ENCODE peak calls at places on chromosome 10, in eight cellular contexts. E, C, T, K, N, G, H and F are unnamed samples.

GRCh38 chr10:88041243-88042161 is 178.1 kb downstream of the PTEN start:
- DNase-seq in H (no peak), T (no peak), C (peak), K (no peak), E (no peak), N (no peak), G (peak), F (peak)

GRCh38 chr10:110304394-110304779 is 333 bp downstream of the SMNDC1 start:
- DNase-seq in C (no peak), N (no peak), T (no peak), K (no peak), G (no peak), H (peak), E (peak), F (peak)

GRCh38 chr10:70913546-70914240 is 25.3 kb upstream of the PCBD1 start:
- DNase-seq in N (no peak), E (no peak), H (no peak), G (no peak), K (no peak), T (no peak), C (no peak), F (no peak)

GRCh38 chr10:93580824-93581223 is 14.4 kb downstream of the FFAR4 start:
- DNase-seq in N (no peak), E (peak), H (no peak), K (no peak), T (peak), G (no peak), C (peak), F (no peak)

GRCh38 chr10:78764436-78764835 is 304.3 kb upstream of the ZMIZ1 start:
- DNase-seq in N (no peak), C (no peak), K (no peak), E (no peak), H (no peak), T (no peak), G (no peak), F (no peak)

GRCh38 chr10:98467506-98468318 is 21.0 kb upstream of the HPS1 start:
- DNase-seq in N (peak), E (peak), T (peak), G (peak), H (peak), C (peak), K (peak), F (peak)

GRCh38 chr10:129950651-129951050 is 13.4 kb downstream of the EBF3 start:
- DNase-seq in T (no peak), H (no peak), K (no peak), E (no peak), C (peak), N (no peak), G (peak), F (peak)

GRCh38 chr10:50577681-50578350 is 45.9 kb downstream of the SGMS1 start:
- DNase-seq in T (no peak), G (peak), E (peak), N (no peak), C (peak), K (no peak), H (no peak), F (peak)

GRCh38 chr10:5146920-5147254 is 38.1 kb downstream of the AKR1C8 start:
- DNase-seq in H (no peak), E (no peak), G (no peak), K (no peak), C (no peak), T (no peak), N (no peak), F (no peak)

GRCh38 chr10:118763202-118763988 is 8.6 kb upstream of the CACUL1 start:
- DNase-seq in C (no peak), N (peak), K (no peak), T (no peak), E (no peak), G (no peak), H (no peak), F (no peak)

GRCh38 chr10:127278001-127278400 is 81.6 kb upstream of the INSYN2A start:
- DNase-seq in T (no peak), E (no peak), N (no peak), H (no peak), G (peak), K (no peak), C (peak), F (peak)

GRCh38 chr10:62127975-62128374 is 140.7 kb downstream of the RTKN2 start:
- DNase-seq in G (no peak), C (no peak), K (no peak), N (no peak), E (no peak), T (no peak), H (no peak), F (no peak)

GRCh38 chr10:123026266-123026665 is 17.5 kb downstream of the ACADSB start:
- DNase-seq in E (no peak), N (no peak), H (no peak), G (no peak), K (no peak), C (no peak), T (no peak), F (no peak)

GRCh38 chr10:34954142-34954541 is 136.0 kb downstream of the CUL2 start:
- DNase-seq in E (no peak), G (no peak), K (peak), H (no peak), C (no peak), N (no peak), T (no peak), F (no peak)

GRCh38 chr10:106925187-106925586 is 239.3 kb downstream of the SORCS1 start:
- DNase-seq in T (peak), N (no peak), G (no peak), K (no peak), E (no peak), C (no peak), H (no peak), F (no peak)

GRCh38 chr10:47233631-47234030 is 66.4 kb upstream of the GDF10 start:
- DNase-seq in N (peak), T (no peak), H (no peak), C (no peak), E (no peak), G (no peak), K (no peak), F (no peak)

GRCh38 chr10:7408494-7409044 is 2.3 kb downstream of the SFMBT2 start:
- DNase-seq in E (peak), T (peak), K (peak), H (peak), C (peak), G (no peak), N (no peak), F (no peak)

GRCh38 chr10:77626266-77626935 is 11.2 kb downstream of the KCNMA1 start:
- DNase-seq in C (no peak), H (no peak), K (no peak), G (no peak), T (no peak), E (peak), N (no peak), F (peak)

GRCh38 chr10:99685232-99686041 is 26.1 kb downstream of the ENTPD7 start:
- DNase-seq in N (no peak), C (no peak), H (no peak), T (no peak), K (peak), E (no peak), G (no peak), F (peak)

GRCh38 chr10:49446031-49446430 is 50.1 kb upstream of the DRGX start:
- DNase-seq in G (peak), T (no peak), K (peak), E (peak), H (no peak), C (peak), N (no peak), F (peak)

GRCh38 chr10:75911426-75911825 is 480.0 kb downstream of the LRMDA start:
- DNase-seq in T (no peak), E (no peak), N (no peak), G (no peak), K (peak), H (no peak), C (no peak), F (no peak)

GRCh38 chr10:97140284-97140846 is 45.4 kb downstream of the SLIT1 start:
- DNase-seq in K (no peak), N (no peak), C (no peak), G (no peak), T (peak), E (no peak), H (no peak), F (no peak)

GRCh38 chr10:132862485-132863420 is 76.8 kb upstream of the NKX6-2 start:
- DNase-seq in N (no peak), C (no peak), H (no peak), E (no peak), G (no peak), T (no peak), K (no peak), F (no peak)

GRCh38 chr10:78871796-78872195 is 197.0 kb upstream of the ZMIZ1 start:
- DNase-seq in E (no peak), H (no peak), C (no peak), G (no peak), N (peak), T (no peak), K (no peak), F (no peak)

GRCh38 chr10:17950726-17951125 is 992 bp upstream of the SLC39A12 start:
- DNase-seq in K (no peak), H (no peak), T (no peak), N (no peak), G (no peak), E (no peak), C (no peak), F (no peak)

GRCh38 chr10:20712766-20713165 is 184.3 kb downstream of the NEBL start:
- DNase-seq in C (no peak), E (no peak), G (no peak), H (no peak), T (peak), N (no peak), K (no peak), F (no peak)

GRCh38 chr10:75353183-75353582 is 48.4 kb downstream of the ZNF503 start:
- DNase-seq in N (no peak), K (no peak), C (no peak), T (no peak), G (no peak), H (no peak), E (no peak), F (no peak)

GRCh38 chr10:600876-601275 is 88.6 kb downstream of the DIP2C start:
- DNase-seq in E (no peak), C (no peak), K (no peak), T (no peak), H (no peak), N (no peak), G (peak), F (peak)

GRCh38 chr10:110790913-110791525 is 80.7 kb upstream of the PDCD4 start:
- DNase-seq in K (no peak), E (no peak), C (no peak), G (no peak), H (no peak), N (no peak), T (no peak), F (no peak)

GRCh38 chr10:46547881-46548780 is 8.3 kb downstream of the GPRIN2 start:
- DNase-seq in C (no peak), G (no peak), T (no peak), K (no peak), H (no peak), N (no peak), E (no peak), F (peak)

GRCh38 chr10:74171625-74172024 is 20.6 kb downstream of the ADK start:
- DNase-seq in H (no peak), C (no peak), G (no peak), T (no peak), N (no peak), E (no peak), K (no peak), F (no peak)

GRCh38 chr10:86308056-86308455 is 58.5 kb downstream of the GRID1 start:
- DNase-seq in N (no peak), H (no peak), T (no peak), E (no peak), G (no peak), C (no peak), K (no peak), F (no peak)

GRCh38 chr10:100978896-100979185 is 8.5 kb downstream of the MRPL43 start:
- DNase-seq in G (no peak), T (no peak), K (no peak), H (no peak), C (no peak), E (no peak), N (no peak), F (no peak)

GRCh38 chr10:12194752-12195271 is 879 bp downstream of the NUDT5 start:
- DNase-seq in C (peak), N (no peak), K (peak), H (peak), E (peak), G (peak), T (peak), F (peak)

GRCh38 chr10:12196531-12197211 is 683 bp downstream of the CDC123 start:
- DNase-seq in G (no peak), T (no peak), C (no peak), K (no peak), E (no peak), N (no peak), H (no peak), F (no peak)

GRCh38 chr10:12195281-12195602 is 449 bp downstream of the NUDT5 start:
- DNase-seq in N (no peak), C (no peak), K (no peak), H (no peak), E (no peak), G (no peak), T (no peak), F (no peak)

GRCh38 chr10:12198156-12198555 is 2.2 kb downstream of the CDC123 start:
- DNase-seq in T (no peak), N (no peak), K (no peak), C (no peak), E (no peak), G (no peak), H (no peak), F (no peak)

GRCh38 chr10:12195603-12196506 is at the start of the genes CDC123 and NUDT5:
- DNase-seq in C (peak), K (peak), T (peak), E (peak), N (peak), H (peak), G (peak), F (peak)
- TF ChIP-seq CTCF in C (no peak), K (no peak), T (no peak), E (no peak), N (no peak), H (no peak), G (no peak), F (no peak)

DNA sequence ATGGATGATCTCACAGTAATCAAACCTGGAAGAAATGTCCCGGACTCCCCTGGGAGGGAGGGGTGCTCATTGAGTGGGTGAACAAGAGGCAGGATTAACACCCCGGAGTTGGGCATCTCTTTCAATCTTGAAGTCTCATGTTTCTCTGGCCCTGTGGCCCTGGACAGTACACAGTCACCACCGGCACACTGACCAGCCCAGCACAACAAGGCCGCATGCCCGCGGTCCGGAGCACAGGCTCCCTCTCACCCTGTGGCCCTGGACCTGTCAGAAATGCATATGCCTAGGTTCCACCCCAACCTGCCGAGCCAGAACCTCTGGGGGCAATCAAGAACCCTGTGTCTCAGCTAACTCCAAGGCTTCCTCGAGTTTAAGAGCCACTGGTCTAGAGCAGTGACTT is 27.8 kb downstream of the CXCL12 start:
- DNase-seq in T (no peak), N (no peak), G (no peak), C (no peak), K (no peak), H (no peak), E (no peak), F (no peak)
- H3K4me3 ChIP-seq in T (no peak), N (no peak), G (no peak), C (no peak), K (no peak), H (no peak), E (no peak), F (no peak)

GRCh38 chr10:102241444-102242117 is at the start of gene PITX3:
- DNase-seq in K (peak), C (peak), E (peak), G (peak), N (peak), H (peak), T (peak), F (peak)
- TF ChIP-seq CTCF in K (no peak), C (no peak), E (peak), G (no peak), N (no peak), H (no peak), T (peak), F (no peak)

DNA sequence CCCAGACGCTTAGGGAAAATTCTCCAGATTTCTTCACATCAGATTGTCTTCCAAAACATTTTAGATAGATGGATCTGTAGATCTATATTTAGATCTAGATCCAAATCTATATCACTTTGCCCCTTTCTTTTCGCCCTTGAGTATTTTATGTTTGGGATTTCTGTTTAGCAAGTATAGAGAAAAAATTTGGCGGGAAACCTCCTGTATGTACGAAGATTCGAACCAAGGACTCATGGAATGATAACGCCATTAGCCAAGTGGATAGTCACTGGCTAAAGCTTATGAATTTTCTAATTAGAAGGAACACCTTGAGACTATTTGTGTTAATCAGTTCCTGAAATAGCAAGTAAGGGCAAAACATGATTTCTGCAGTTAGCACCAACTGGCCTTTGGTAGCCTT is 1.2 kb downstream of the THNSL1 start:
- DNase-seq in N (no peak), E (no peak), T (no peak), H (no peak), G (no peak), K (no peak), C (no peak), F (no peak)
- H3K4me3 ChIP-seq in N (no peak), E (no peak), T (peak), H (peak), G (no peak), K (peak), C (peak), F (no peak)

GRCh38 chr10:33290286-33291052 is 44.0 kb downstream of the NRP1 start:
- DNase-seq in H (no peak), N (no peak), G (no peak), K (no peak), T (peak), E (no peak), C (no peak), F (no peak)
- TF ChIP-seq CTCF in H (no peak), N (peak), G (peak), K (no peak), T (peak), E (peak), C (peak), F (peak)

GRCh38 chr10:103692421-103693069 is 162.8 kb downstream of the SH3PXD2A start:
- DNase-seq in G (no peak), N (no peak), H (peak), E (no peak), C (no peak), T (peak), K (no peak), F (no peak)
- H3K4me3 ChIP-seq in G (peak), N (peak), H (peak), E (peak), C (peak), T (peak), K (peak), F (peak)

DNA sequence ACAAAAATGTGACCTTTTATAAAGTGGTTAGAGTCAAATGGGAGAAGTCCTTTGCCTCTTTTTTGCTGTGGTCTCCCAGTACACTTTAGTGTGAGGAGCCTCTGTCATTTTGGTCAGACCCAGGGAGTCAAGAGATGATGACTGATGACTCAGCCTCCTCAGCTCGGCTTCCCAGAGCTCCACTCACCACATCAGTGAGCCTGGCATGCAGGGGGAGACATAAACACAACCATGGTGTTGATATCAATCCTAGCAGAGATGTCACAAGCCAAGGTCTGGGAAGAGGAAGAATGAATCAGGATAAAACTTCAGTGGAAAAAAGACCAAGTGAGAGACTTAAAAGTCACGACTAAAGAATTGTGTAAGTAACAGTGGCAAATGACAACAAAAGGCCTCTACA is 50.1 kb downstream of the TFAM start:
- DNase-seq in C (peak), K (peak), G (peak), H (peak), E (peak), N (no peak), T (peak), F (peak)
- TF ChIP-seq CTCF in C (peak), K (peak), G (peak), H (no peak), E (no peak), N (no peak), T (peak), F (peak)